ENCODE peak calls at places on chromosome 5, in nine cellular contexts. U is GM04504, J is uterus, K is GM03348, W is NCI-H1092, N is hepatocyte, T is psoas muscle, C is OCI-M1, A is heart right ventricle. H is an unnamed sample.

GRCh38 chr5:9932770-9933169 is 302.6 kb upstream of the TAS2R1 start:
- DNase-seq in U (peak), J (no peak), K (peak), W (no peak), N (no peak), T (no peak), C (no peak), A (no peak), H (no peak)

GRCh38 chr5:127254729-127255284 is 35.8 kb upstream of the MEGF10 start:
- DNase-seq in U (no peak), J (no peak), K (no peak), W (no peak), N (no peak), T (no peak), C (no peak), A (no peak), H (no peak)

GRCh38 chr5:171226096-171226495 is 83.0 kb upstream of the TLX3 start:
- DNase-seq in U (no peak), J (no peak), K (no peak), W (no peak), N (no peak), T (no peak), C (peak), A (no peak), H (no peak)

GRCh38 chr5:149011084-149011483 is 51.8 kb downstream of the SH3TC2 start:
- DNase-seq in U (no peak), J (no peak), K (no peak), W (no peak), N (no peak), T (no peak), C (no peak), A (no peak), H (no peak)

GRCh38 chr5:1212271-1212670 is 10.9 kb downstream of the SLC6A19 start:
- DNase-seq in U (no peak), J (no peak), K (no peak), W (no peak), N (no peak), T (peak), C (no peak), A (peak), H (peak)

GRCh38 chr5:170622933-170623332 is 119.1 kb downstream of the KCNIP1 start:
- DNase-seq in U (no peak), J (no peak), K (no peak), W (no peak), N (no peak), T (no peak), C (no peak), A (no peak), H (peak)

GRCh38 chr5:168015506-168015905 is 275.9 kb upstream of the WWC1 start:
- DNase-seq in U (peak), J (no peak), K (peak), W (no peak), N (no peak), T (no peak), C (no peak), A (no peak), H (no peak)

GRCh38 chr5:179773686-179774040 is 20.1 kb upstream of the LTC4S start:
- DNase-seq in U (no peak), J (no peak), K (no peak), W (no peak), N (no peak), T (no peak), C (no peak), A (no peak), H (no peak)

GRCh38 chr5:54514841-54515432 is 2.6 kb upstream of the SNX18 start:
- DNase-seq in U (peak), J (no peak), K (peak), W (no peak), N (no peak), T (no peak), C (no peak), A (no peak), H (no peak)

GRCh38 chr5:141757402-141757801 is 75.4 kb upstream of the ARAP3 start:
- DNase-seq in U (peak), J (no peak), K (peak), W (no peak), N (peak), T (no peak), C (no peak), A (no peak), H (peak)

GRCh38 chr5:15837584-15838289 is 337.8 kb downstream of the FBXL7 start:
- DNase-seq in U (no peak), J (no peak), K (no peak), W (no peak), N (no peak), T (no peak), C (no peak), A (no peak), H (no peak)

GRCh38 chr5:21688655-21689054 is 1164.5 kb downstream of the CDH12 start:
- DNase-seq in U (no peak), J (no peak), K (no peak), W (no peak), N (no peak), T (no peak), C (no peak), A (no peak), H (no peak)

GRCh38 chr5:54524704-54525103 is 7.1 kb downstream of the SNX18 start:
- DNase-seq in U (no peak), J (no peak), K (no peak), W (no peak), N (no peak), T (no peak), C (no peak), A (peak), H (no peak)

GRCh38 chr5:72749362-72749997 is 67.0 kb upstream of the TNPO1 start:
- DNase-seq in U (no peak), J (no peak), K (no peak), W (no peak), N (no peak), T (no peak), C (no peak), A (no peak), H (peak)

GRCh38 chr5:19987594-19988345 is at the start of gene CDH18:
- DNase-seq in U (no peak), J (no peak), K (peak), W (peak), N (peak), T (peak), C (peak), A (peak), H (peak)

GRCh38 chr5:179870403-179870903 is 11.8 kb upstream of the MRNIP start:
- DNase-seq in U (no peak), J (peak), K (peak), W (peak), N (peak), T (peak), C (no peak), A (peak), H (no peak)

GRCh38 chr5:18744990-18745590 is 1110.8 kb downstream of the TAF11L14 start:
- DNase-seq in U (no peak), J (no peak), K (no peak), W (no peak), N (no peak), T (no peak), C (peak), A (no peak), H (no peak)

GRCh38 chr5:135116146-135116545 is 82.1 kb upstream of the PITX1 start:
- DNase-seq in U (no peak), J (no peak), K (no peak), W (no peak), N (no peak), T (no peak), C (peak), A (peak), H (no peak)

H was measured in WTC11.